ENCODE peak calls at places on chromosomes 13 and 19, in four cellular contexts. T, F, P and A are unnamed samples.

GRCh38 chr19:20359933-20360720 is 193.1 kb downstream of the ZNF486 start:
- DNase-seq in P (no peak), F (no peak), T (no peak), A (peak)

GRCh38 chr13:37409756-37410155 is 188.8 kb downstream of the POSTN start:
- DNase-seq in F (no peak), T (no peak), P (no peak), A (no peak)

GRCh38 chr19:48922548-48923490 is 10.7 kb upstream of the DHDH start:
- DNase-seq in F (no peak), P (no peak), T (no peak), A (no peak)

GRCh38 chr19:16417660-16418596 is 53.8 kb downstream of the EPS15L1 start:
- DNase-seq in P (peak), T (peak), F (peak), A (peak)

GRCh38 chr19:38735257-38735686 is 9.0 kb downstream of the CAPN12 start:
- DNase-seq in P (no peak), F (peak), T (no peak), A (no peak)

GRCh38 chr19:38538386-38538785 is 79.4 kb downstream of the MAP4K1 start:
- DNase-seq in P (no peak), F (no peak), T (no peak), A (peak)

GRCh38 chr13:42836930-42837329 is 55.5 kb downstream of the FAM216B start:
- DNase-seq in T (no peak), F (peak), P (no peak), A (peak)

GRCh38 chr19:13089139-13089856 is 13.4 kb downstream of the LYL1 start:
- DNase-seq in T (no peak), P (no peak), F (no peak), A (no peak)

GRCh38 chr19:41746593-41747227 is 8.6 kb upstream of the CEACAM6 start:
- DNase-seq in F (peak), T (peak), P (no peak), A (peak)

GRCh38 chr19:38932425-38933179 is 1.9 kb downstream of the MRPS12 start:
- DNase-seq in T (peak), P (no peak), F (no peak), A (peak)

GRCh38 chr13:107960301-107960700 is 255.0 kb downstream of the LIG4 start:
- DNase-seq in F (no peak), P (no peak), T (no peak), A (no peak)

GRCh38 chr13:63005625-63006024 is 1590.0 kb upstream of the PCDH20 start:
- DNase-seq in F (no peak), T (no peak), P (no peak), A (no peak)

GRCh38 chr19:7681336-7682174 is 922 bp downstream of the TRAPPC5 start:
- DNase-seq in T (peak), P (peak), F (peak), A (peak)

GRCh38 chr19:33394006-33394722 is 20.7 kb downstream of the CEBPG start:
- DNase-seq in T (no peak), P (peak), F (no peak), A (no peak)